ENCODE peak calls at places on chromosomes 2 and 18, in six cellular contexts. K is right lobe of liver; T is NCI-H2081; D is activated CD4-positive, CD25-positive, alpha-beta regulatory T cell treated with anti-CD3 and anti-CD28 coated beads, Interleukin-2, amount 50 U/mL, for 72 hours; J is substantia nigra; P is M059J. U is an unnamed sample.

GRCh38 chr2:38433607-38433975 is 56.5 kb upstream of the ATL2 start:
- DNase-seq in T (no peak), P (peak; percentile 81), J (no peak), K (no peak), D (no peak), U (no peak)

GRCh38 chr2:117537030-117537429 is 277.5 kb upstream of the DDX18 start:
- DNase-seq in K (no peak), T (no peak), J (no peak), D (no peak), P (no peak), U (no peak)

GRCh38 chr2:207481924-207482323 is 47.8 kb upstream of the CREB1 start:
- DNase-seq in J (no peak), K (no peak), T (no peak), D (no peak), P (no peak), U (no peak)

GRCh38 chr18:47930086-47930843 is at the start of gene SMAD2:
- DNase-seq in P (peak; percentile 80), J (peak; percentile 91), D (peak; percentile 88), T (peak; percentile 77), K (peak; percentile 92), U (peak; percentile 70)

GRCh38 chr2:159758686-159759085 is 39.3 kb downstream of the CD302 start:
- DNase-seq in P (peak; percentile 30), D (no peak), T (no peak), K (no peak), J (no peak), U (no peak)

GRCh38 chr2:133953524-133953923 is 300.3 kb upstream of the MGAT5 start:
- DNase-seq in K (no peak), T (no peak), D (no peak), J (no peak), P (no peak), U (no peak)

GRCh38 chr2:226838758-226839555 is 3.1 kb downstream of the RHBDD1 start:
- DNase-seq in T (no peak), D (no peak), K (no peak), P (peak; percentile 2), J (no peak), U (no peak)

GRCh38 chr2:174336403-174337336 is 1.9 kb downstream of the SP9 start:
- DNase-seq in P (peak; percentile 57), J (no peak), D (peak; percentile 43), K (no peak), T (peak; percentile 83), U (no peak)

GRCh38 chr2:177474904-177475474 is 82.4 kb downstream of the AGPS start:
- DNase-seq in K (no peak), T (no peak), D (no peak), P (peak; percentile 67), J (no peak), U (no peak)

GRCh38 chr2:11498543-11499034 is 32.6 kb upstream of the E2F6 start:
- DNase-seq in D (no peak), K (peak; percentile 96), P (peak; percentile 67), T (no peak), J (peak; percentile 72), U (peak; percentile 59)

GRCh38 chr2:204989877-204990276 is 444.6 kb downstream of the PARD3B start:
- DNase-seq in J (no peak), P (no peak), K (no peak), D (no peak), T (no peak), U (no peak)

GRCh38 chr2:226063704-226064390 is 664.3 kb downstream of the NYAP2 start:
- DNase-seq in J (no peak), K (no peak), P (peak; percentile 80), T (no peak), D (no peak), U (no peak)

GRCh38 chr18:41922171-41922570 is 32.9 kb upstream of the PIK3C3 start:
- DNase-seq in D (no peak), T (no peak), P (peak; percentile 13), J (no peak), K (no peak), U (no peak)

GRCh38 chr2:173122936-173123335 is 47.3 kb downstream of the MAP3K20 start:
- DNase-seq in P (no peak), J (no peak), K (no peak), T (no peak), D (no peak), U (no peak)

GRCh38 chr2:68292108-68292710 is 27.5 kb downstream of the CNRIP1 start:
- DNase-seq in D (no peak), K (no peak), T (no peak), J (no peak), P (peak; percentile 32), U (no peak)

GRCh38 chr2:159807183-159808037 is 9.4 kb upstream of the CD302 start:
- DNase-seq in K (no peak), T (peak; percentile 33), J (no peak), D (no peak), P (peak; percentile 62), U (no peak)